ENCODE peak calls at places on chromosomes 11 and 22, in six cellular contexts. B is fibroblast of lung; C is aorta; Z is lower lobe of right lung; I is CD4-positive, alpha-beta memory T cell; R is neuronal stem cell. L is an unnamed sample.

GRCh38 chr22:41197808-41198585 is 7.1 kb upstream of the L3MBTL2 start:
- DNase-seq in C (peak; percentile 79), R (no peak), Z (peak; percentile 58), I (peak; percentile 33), B (peak; percentile 27), L (no peak)

GRCh38 chr11:122512688-122513087 is 142.8 kb upstream of the UBASH3B start:
- DNase-seq in I (no peak), B (no peak), R (no peak), C (no peak), Z (no peak), L (no peak)

GRCh38 chr11:73095613-73096012 is 46.5 kb downstream of the FCHSD2 start:
- DNase-seq in R (no peak), I (no peak), Z (no peak), C (no peak), B (no peak), L (no peak)

GRCh38 chr11:93542753-93543246 is 391 bp downstream of the SMCO4 start:
- DNase-seq in Z (no peak), C (peak; percentile 87), B (no peak), I (no peak), R (peak; percentile 40), L (peak; percentile 85)

GRCh38 chr11:65920035-65920802 is 993 bp downstream of the DRAP1 start:
- DNase-seq in B (no peak), Z (no peak), C (no peak), I (no peak), R (no peak), L (no peak)

GRCh38 chr11:11660351-11660750 is 38.5 kb upstream of the GALNT18 start:
- DNase-seq in R (no peak), Z (no peak), I (no peak), C (no peak), B (no peak), L (no peak)

GRCh38 chr11:127639916-127640315 is 639.3 kb upstream of the KIRREL3 start:
- DNase-seq in B (peak; percentile 55), I (no peak), C (no peak), R (no peak), Z (no peak), L (no peak)

GRCh38 chr11:126406368-126406767 is 50.9 kb downstream of the ST3GAL4 start:
- DNase-seq in B (no peak), I (no peak), C (no peak), Z (no peak), R (no peak), L (no peak)

GRCh38 chr11:3939211-3939610 is 83.7 kb downstream of the STIM1 start:
- DNase-seq in B (peak; percentile 96), C (no peak), Z (no peak), R (no peak), I (no peak), L (no peak)

GRCh38 chr11:46114961-46115360 is 6.3 kb downstream of the PHF21A start:
- DNase-seq in C (no peak), B (no peak), Z (no peak), I (no peak), R (no peak), L (no peak)

GRCh38 chr11:15493066-15493465 is 378.3 kb downstream of the INSC start:
- DNase-seq in R (no peak), C (no peak), I (no peak), B (peak; percentile 61), Z (no peak), L (peak; percentile 13)

GRCh38 chr11:2415601-2416380 is 15.2 kb downstream of the TSSC4 start:
- DNase-seq in C (no peak), I (no peak), Z (no peak), B (no peak), R (no peak), L (no peak)

GRCh38 chr11:44607324-44607962 is 42.0 kb downstream of the CD82 start:
- DNase-seq in I (no peak), R (no peak), Z (no peak), C (no peak), B (peak; percentile 39), L (no peak)

GRCh38 chr11:82686211-82686610 is 47.5 kb downstream of the FAM181B start:
- DNase-seq in Z (no peak), R (no peak), B (no peak), C (no peak), I (no peak), L (no peak)

GRCh38 chr22:19596680-19597398 is 72.6 kb upstream of the CLDN5 start:
- DNase-seq in I (peak; percentile 13), C (no peak), Z (no peak), B (no peak), R (no peak), L (peak; percentile 65)

GRCh38 chr11:95092549-95093324 is 3.1 kb downstream of the ENDOD1 start:
- DNase-seq in I (peak; percentile 10), Z (no peak), B (peak; percentile 77), R (no peak), C (no peak), L (peak; percentile 56)
- H3K4me3 ChIP-seq in I (no peak overlapping the region), Z (no peak overlapping the region), B (no peak overlapping the region), R (no peak overlapping the region), C (no peak overlapping the region), L (no peak overlapping the region)

GRCh38 chr11:7621554-7621953 is 51.7 kb downstream of the CYB5R2 start:
- DNase-seq in B (no peak), R (no peak), Z (no peak), C (no peak), I (no peak), L (no peak)

GRCh38 chr11:7622731-7623130 is 50.6 kb downstream of the CYB5R2 start:
- DNase-seq in B (no peak), R (no peak), I (no peak), Z (no peak), C (no peak), L (no peak)

GRCh38 chr11:7617032-7617431 is 56.3 kb downstream of the CYB5R2 start:
- DNase-seq in Z (no peak), C (no peak), I (no peak), R (no peak), B (no peak), L (no peak)

DNA sequence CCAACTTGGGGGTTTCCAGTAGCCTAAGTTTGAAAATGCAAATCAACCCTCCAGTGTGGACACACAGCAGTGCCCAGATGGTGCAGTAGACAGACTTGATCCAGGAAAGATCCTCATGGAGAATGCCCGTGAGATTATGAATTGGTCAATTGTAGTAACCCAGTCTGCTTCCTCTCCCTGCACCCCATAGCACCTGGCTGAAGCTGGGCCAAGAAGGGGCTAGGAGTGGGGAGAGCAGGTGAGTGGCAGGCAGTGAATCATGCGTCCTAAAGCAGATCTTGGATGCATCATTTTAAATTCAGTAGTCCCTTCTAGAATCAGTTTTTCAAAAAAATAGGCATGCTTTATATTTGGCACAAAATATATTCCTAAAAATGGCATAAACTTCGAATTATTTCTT is 52.2 kb downstream of the CYB5R2 start:
- DNase-seq in B (no peak), C (no peak), Z (no peak), I (no peak), R (no peak), L (peak; percentile 47)
- H3K4me3 ChIP-seq in B (no peak overlapping the region), C (no peak overlapping the region), Z (no peak overlapping the region), I (no peak overlapping the region), R (no peak overlapping the region), L (no peak overlapping the region)

GRCh38 chr11:76799061-76799804 is 16.1 kb downstream of the TSKU start:
- DNase-seq in B (peak; percentile 61), I (peak; percentile 73), R (peak; percentile 70), Z (peak; percentile 91), C (peak; percentile 96), L (peak; percentile 97)
- H3K4me3 ChIP-seq in B (no peak overlapping the region), I (no peak overlapping the region), R (peak overlapping the region; percentile 32), Z (peak overlapping the region; percentile 48), C (no peak overlapping the region), L (peak overlapping the region; percentile 38)

DNA sequence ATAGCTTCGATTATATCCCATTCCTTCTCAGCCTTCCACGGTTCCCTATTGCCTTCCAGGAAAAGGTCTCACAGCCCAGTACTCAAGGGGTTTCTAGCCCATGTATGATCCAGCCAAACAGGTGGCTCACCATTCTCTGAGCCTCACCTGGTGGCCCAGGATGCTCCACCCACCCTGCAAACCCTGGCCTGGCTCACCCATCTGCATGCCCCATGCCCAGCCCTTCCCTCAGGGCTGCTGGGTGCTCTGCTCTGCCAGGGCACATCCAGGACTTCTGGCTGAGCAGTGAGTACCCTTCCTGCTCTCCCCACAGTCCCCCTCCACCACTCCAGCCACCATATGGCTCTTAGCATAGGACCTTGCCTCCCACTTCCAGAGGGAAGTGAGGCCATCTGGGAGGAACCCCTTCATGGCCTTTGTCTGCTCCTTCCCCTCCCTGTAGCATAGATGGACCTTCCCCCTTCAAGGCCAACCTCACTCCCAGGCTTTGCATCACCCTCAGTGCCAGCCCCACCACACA is 5.8 kb upstream of the RCOR2 start:
- DNase-seq in R (no peak), C (no peak), I (no peak), B (no peak), Z (no peak), L (no peak)
- H3K4me3 ChIP-seq in R (no peak overlapping the region), C (no peak overlapping the region), I (no peak overlapping the region), B (no peak overlapping the region), Z (no peak overlapping the region), L (no peak overlapping the region)

GRCh38 chr11:69295995-69296889 is 2.3 kb downstream of the MYEOV start:
- DNase-seq in C (no peak), B (peak; percentile 45), I (no peak), Z (peak; percentile 69), R (no peak), L (no peak)

GRCh38 chr11:69297225-69297925 is 3.4 kb downstream of the MYEOV start:
- DNase-seq in B (peak; percentile 100), C (peak; percentile 99), R (no peak), I (peak; percentile 81), Z (peak; percentile 94), L (peak; percentile 53)

GRCh38 chr11:69297926-69298777 is 4.2 kb downstream of the MYEOV start:
- DNase-seq in C (peak; percentile 91), R (no peak), I (peak; percentile 56), Z (peak; percentile 93), B (peak; percentile 83), L (peak; percentile 55)

GRCh38 chr11:69295079-69295994 is 1.4 kb downstream of the MYEOV start:
- DNase-seq in C (peak; percentile 77), Z (peak; percentile 44), I (no peak), R (no peak), B (no peak), L (no peak)

GRCh38 chr11:69296890-69297224 is 2.9 kb downstream of the MYEOV start:
- DNase-seq in R (no peak), C (no peak), I (no peak), Z (no peak), B (no peak), L (no peak)
- H3K4me3 ChIP-seq in R (no peak overlapping the region), C (no peak overlapping the region), I (peak overlapping the region; percentile 13), Z (peak overlapping the region; percentile 39), B (no peak overlapping the region), L (no peak overlapping the region)

GRCh38 chr11:116990061-116990473 is 108.2 kb downstream of the SIK3 start:
- DNase-seq in I (no peak), B (peak; percentile 97), R (no peak), C (no peak), Z (no peak), L (no peak)

GRCh38 chr11:116993599-116993998 is 104.6 kb downstream of the SIK3 start:
- DNase-seq in C (no peak), Z (no peak), B (peak; percentile 49), I (peak; percentile 69), R (peak; percentile 52), L (peak; percentile 29)

GRCh38 chr11:116990811-116991210 is 107.4 kb downstream of the SIK3 start:
- DNase-seq in C (no peak), R (no peak), B (peak; percentile 15), I (no peak), Z (no peak), L (no peak)

GRCh38 chr11:116989184-116989583 is 109.0 kb downstream of the SIK3 start:
- DNase-seq in I (no peak), R (no peak), B (no peak), Z (no peak), C (no peak), L (no peak)

GRCh38 chr11:116991491-116991890 is 106.7 kb downstream of the SIK3 start:
- DNase-seq in I (no peak), B (no peak), Z (no peak), R (no peak), C (no peak), L (no peak)
- H3K4me3 ChIP-seq in I (no peak overlapping the region), B (no peak overlapping the region), Z (no peak overlapping the region), R (no peak overlapping the region), C (no peak overlapping the region), L (no peak overlapping the region)

L was measured in H7.